ENCODE peak calls at places on chromosomes 12 and 14, in seven cellular contexts. P is A549, W is GM12878, N is stomach, I is tibial nerve, B is H1, L is ovary. H is an unnamed sample.

GRCh38 chr12:49187184-49187583 is 1.7 kb downstream of the TUBA1A start:
- DNase-seq in P (peak), W (no peak), N (no peak), I (peak), B (no peak), L (peak), H (no peak)

GRCh38 chr12:93006655-93007208 is 77.6 kb upstream of the EEA1 start:
- DNase-seq in P (no peak), W (no peak), N (no peak), I (no peak), B (no peak), L (no peak), H (no peak)

GRCh38 chr12:123404581-123404980 is 20.6 kb downstream of the KMT5A start:
- DNase-seq in P (no peak), W (no peak), N (no peak), I (no peak), B (no peak), L (no peak), H (no peak)

GRCh38 chr12:76250256-76250655 is 98.0 kb downstream of the BBS10 start:
- DNase-seq in P (no peak), W (no peak), N (no peak), I (no peak), B (no peak), L (no peak), H (no peak)

GRCh38 chr12:18750087-18750486 is 12.2 kb downstream of the CAPZA3 start:
- DNase-seq in P (no peak), W (no peak), N (no peak), I (no peak), B (no peak), L (no peak), H (no peak)

GRCh38 chr12:62261876-62262275 is 1.7 kb downstream of the USP15 start:
- DNase-seq in P (no peak), W (no peak), N (no peak), I (no peak), B (no peak), L (no peak), H (no peak)

GRCh38 chr12:52604859-52605258 is 3.6 kb upstream of the KRT72 start:
- DNase-seq in P (peak), W (no peak), N (no peak), I (no peak), B (no peak), L (no peak), H (no peak)

GRCh38 chr14:103107941-103108748 is 13.6 kb downstream of the EXOC3L4 start:
- DNase-seq in P (peak), W (no peak), N (no peak), I (no peak), B (no peak), L (no peak), H (no peak)

GRCh38 chr12:52050771-52051541 is at the start of gene NR4A1:
- DNase-seq in P (peak), W (peak), N (peak), I (peak), B (no peak), L (peak), H (peak)

GRCh38 chr12:20722142-20722541 is 27.0 kb downstream of the SLCO1C1 start:
- DNase-seq in P (no peak), W (no peak), N (no peak), I (no peak), B (no peak), L (no peak), H (peak)

GRCh38 chr12:108855284-108856169 is 1.9 kb downstream of the SSH1 start:
- DNase-seq in P (no peak), W (no peak), N (no peak), I (no peak), B (no peak), L (no peak), H (no peak)

GRCh38 chr12:53463802-53464375 is 12.0 kb downstream of the PCBP2 start:
- DNase-seq in P (no peak), W (no peak), N (no peak), I (no peak), B (no peak), L (no peak), H (no peak)

GRCh38 chr14:76828339-76829015 is 2.3 kb downstream of the LRRC74A start:
- DNase-seq in P (no peak), W (no peak), N (no peak), I (no peak), B (no peak), L (no peak), H (no peak)
- H3K27ac ChIP-seq in P (no peak), W (no peak), N (no peak), I (peak), B (no peak), L (peak), H (peak)

DNA sequence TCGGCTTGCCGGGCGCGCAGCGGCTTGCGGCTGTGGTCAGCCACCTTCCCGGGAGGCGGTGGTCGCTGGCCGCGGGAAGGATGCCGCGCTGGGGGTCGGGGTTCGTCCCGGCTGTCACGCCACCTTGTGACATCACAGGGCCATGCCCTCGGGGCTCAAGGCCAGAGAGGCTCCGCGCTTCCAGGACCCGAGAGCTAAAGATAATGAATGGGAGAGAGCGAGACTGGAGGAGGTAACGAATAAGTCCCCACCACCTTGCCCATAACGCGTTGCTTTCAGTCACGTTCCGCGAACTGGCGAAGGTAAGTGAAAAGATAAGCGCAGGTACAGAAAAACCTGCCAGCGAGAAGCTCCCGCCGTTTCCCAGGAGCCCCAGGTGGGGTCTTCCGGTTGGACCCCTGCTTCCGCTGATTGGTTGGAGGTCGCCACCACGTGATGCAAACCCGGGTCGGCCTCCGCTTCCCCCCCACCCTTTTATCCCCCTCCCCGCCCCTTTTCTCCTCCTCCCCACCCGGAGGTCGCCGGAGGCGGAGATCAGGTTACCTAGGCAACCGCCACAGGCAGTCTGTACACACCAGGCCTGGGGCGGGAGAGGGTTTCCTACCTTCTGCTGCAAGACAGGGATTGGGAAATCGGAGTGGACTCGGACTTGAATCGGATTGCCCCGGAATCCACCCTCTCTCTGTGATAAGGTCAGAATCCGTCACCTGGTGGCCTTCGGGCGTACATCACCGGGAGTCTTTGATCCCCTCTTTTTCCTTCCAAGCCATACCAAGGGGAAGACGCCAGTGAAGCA is at the start of gene LRRC9:
- DNase-seq in P (no peak), W (no peak), N (no peak), I (no peak), B (peak), L (peak), H (peak)
- TF ChIP-seq EP300 in P (no peak), W (no peak), N (no peak), I (no peak), B (no peak), L (no peak), H (no peak)

GRCh38 chr12:32988982-32989381 is 92.4 kb upstream of the PKP2 start:
- DNase-seq in P (no peak), W (no peak), N (no peak), I (no peak), B (no peak), L (no peak), H (no peak)

GRCh38 chr12:32987526-32987925 is 90.9 kb upstream of the PKP2 start:
- DNase-seq in P (no peak), W (no peak), N (no peak), I (no peak), B (no peak), L (no peak), H (no peak)

GRCh38 chr12:32983968-32984367 is 87.4 kb upstream of the PKP2 start:
- DNase-seq in P (no peak), W (no peak), N (no peak), I (no peak), B (peak), L (no peak), H (no peak)

GRCh38 chr12:32993404-32993803 is 96.8 kb upstream of the PKP2 start:
- DNase-seq in P (no peak), W (no peak), N (no peak), I (no peak), B (no peak), L (no peak), H (no peak)

GRCh38 chr12:32989705-32990104 is 93.1 kb upstream of the PKP2 start:
- DNase-seq in P (no peak), W (no peak), N (no peak), I (no peak), B (no peak), L (no peak), H (no peak)
- H3K27ac ChIP-seq in P (no peak), W (no peak), N (no peak), I (no peak), B (no peak), L (no peak), H (no peak)

DNA sequence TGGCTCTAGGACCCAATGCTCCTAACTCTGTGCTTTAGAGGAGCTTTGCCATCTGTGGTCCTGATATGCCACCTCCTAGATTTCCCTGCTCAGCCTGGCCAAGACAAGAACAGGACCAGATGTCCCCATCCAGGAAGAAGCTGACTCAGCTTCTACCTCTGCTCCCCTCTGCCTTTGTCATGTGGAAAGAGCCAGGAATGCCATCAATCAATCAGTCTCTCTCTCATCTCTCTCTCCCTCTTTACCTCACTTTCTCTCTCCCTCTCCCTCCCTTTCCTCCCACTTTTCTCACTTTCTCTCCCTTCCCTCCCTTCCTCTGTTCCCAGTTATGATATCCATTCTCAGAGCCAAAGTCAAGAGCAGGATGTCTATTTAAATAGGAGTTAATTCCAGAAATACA is 892.5 kb upstream of the TMEM132C start:
- DNase-seq in P (no peak), W (no peak), N (no peak), I (no peak), B (no peak), L (no peak), H (no peak)
- TF ChIP-seq EP300 in P (no peak), W (no peak), N (no peak), I (no peak), B (no peak), L (no peak), H (no peak)

DNA sequence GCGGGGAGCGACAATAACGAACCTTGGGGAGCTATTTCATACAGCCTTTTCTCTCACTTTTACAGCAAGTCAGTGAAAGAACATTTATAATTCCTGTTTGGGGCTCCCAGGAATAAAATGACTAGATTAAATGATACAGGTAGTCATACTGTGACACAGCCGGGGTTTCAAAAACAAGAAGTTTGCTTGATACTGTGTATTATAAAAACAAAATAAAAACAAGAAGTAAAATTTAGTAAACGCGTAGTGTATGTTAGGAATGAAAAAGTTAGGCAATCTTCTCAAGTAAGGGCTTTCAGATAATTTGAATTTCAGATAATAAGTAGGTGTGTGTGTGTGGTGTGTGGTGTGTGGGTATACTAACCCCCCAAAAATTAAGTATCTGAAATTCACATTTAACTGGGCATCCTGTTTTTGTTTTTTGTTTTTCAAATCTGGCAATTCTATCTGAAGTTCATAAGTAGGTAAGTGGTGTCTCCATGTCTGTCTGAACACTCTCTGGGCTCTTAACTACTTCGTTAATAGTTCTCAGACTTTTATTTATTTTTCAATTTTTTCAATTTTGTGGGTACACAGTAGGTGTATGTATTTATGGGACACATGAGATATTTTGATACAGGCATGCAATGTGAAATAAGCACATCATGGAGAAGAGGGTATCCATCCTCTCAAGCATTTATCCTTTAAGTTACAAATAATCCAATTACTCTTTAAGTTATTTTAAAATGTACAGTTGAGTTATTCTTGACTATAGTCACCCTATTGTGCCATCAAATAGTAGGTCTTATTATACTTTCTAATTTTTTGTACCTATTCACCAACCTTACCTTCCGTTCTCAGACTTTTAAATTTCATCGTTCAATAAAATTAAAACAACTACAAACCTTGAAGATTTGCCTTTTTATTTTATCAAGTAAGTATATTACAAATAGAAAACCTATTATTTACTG is 649 bp upstream of the DCTN2 start:
- DNase-seq in P (no peak), W (no peak), N (no peak), I (no peak), B (no peak), L (no peak), H (no peak)
- H3K27ac ChIP-seq in P (peak), W (no peak), N (no peak), I (peak), B (no peak), L (no peak), H (peak)

GRCh38 chr14:100669468-100669867 is 57.2 kb upstream of the DLK1 start:
- DNase-seq in P (no peak), W (no peak), N (no peak), I (no peak), B (no peak), L (no peak), H (no peak)
- TF ChIP-seq EP300 in P (no peak), W (no peak), N (no peak), I (no peak), B (no peak), L (no peak), H (no peak)

DNA sequence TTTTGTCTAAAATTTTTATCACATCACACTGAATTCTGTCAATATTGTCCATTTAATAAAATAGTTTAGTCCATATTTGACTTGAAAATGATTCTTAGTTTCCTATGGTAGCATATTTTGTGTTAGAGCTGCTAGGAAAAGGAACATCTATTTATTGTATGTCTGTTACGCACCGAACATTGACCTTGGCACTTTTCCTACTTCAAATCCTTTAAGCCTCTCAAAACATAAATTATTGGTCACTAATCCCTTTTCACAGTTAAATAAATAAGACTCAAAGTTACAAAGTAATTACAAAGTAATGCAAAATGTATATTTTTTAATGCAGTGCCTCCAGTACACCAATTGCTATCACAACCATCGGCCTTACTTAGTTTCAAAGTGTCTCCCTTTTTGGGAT is 28.5 kb downstream of the DCN start:
- DNase-seq in P (no peak), W (no peak), N (no peak), I (no peak), B (no peak), L (no peak), H (no peak)
- H3K27ac ChIP-seq in P (no peak), W (no peak), N (no peak), I (no peak), B (no peak), L (no peak), H (no peak)

GRCh38 chr14:85599939-85600338 is 70.0 kb downstream of the FLRT2 start:
- DNase-seq in P (no peak), W (no peak), N (no peak), I (no peak), B (no peak), L (no peak), H (no peak)
- TF ChIP-seq EP300 in P (no peak), W (no peak), N (no peak), I (peak), B (no peak), L (no peak), H (no peak)

DNA sequence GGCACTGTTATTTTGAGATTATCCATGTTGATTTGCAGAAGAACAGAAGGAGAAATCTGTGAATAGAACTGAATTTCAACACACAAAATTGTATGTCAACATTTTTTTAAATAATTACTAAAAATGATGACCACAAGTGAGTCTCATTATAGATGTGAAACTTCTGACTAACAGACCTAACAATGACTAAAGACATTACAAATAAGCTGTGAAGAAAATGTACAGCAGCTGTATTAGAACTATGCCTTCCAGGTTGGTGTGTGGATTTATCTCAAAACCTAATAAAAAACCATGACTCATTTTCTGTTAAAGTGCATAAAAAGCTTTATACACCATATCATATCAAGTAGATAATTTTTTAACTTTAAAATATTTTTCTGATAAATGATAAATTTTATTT is 22.5 kb upstream of the FOXG1 start:
- DNase-seq in P (no peak), W (no peak), N (no peak), I (no peak), B (no peak), L (no peak), H (no peak)
- H3K27ac ChIP-seq in P (no peak), W (no peak), N (no peak), I (no peak), B (no peak), L (no peak), H (no peak)

H was measured in transverse colon.